ENCODE peak calls at places on chromosomes 6 and 20, in nine cellular contexts. V is brain microvascular endothelial cell, T is Karpas-422, J is fibroblast of lung, E is tibial artery, P is heart left ventricle, N is stomach, F is dorsolateral prefrontal cortex, S is GM06990. H is an unnamed sample. For H3K27me3, the result is how much of the 10 kb centered on the place peaks cover.

GRCh38 chr6:108074057-108074358 is 533 bp downstream of the OSTM1 start:
- DNase-seq in V (no peak), T (no peak), J (no peak), E (no peak), P (no peak), N (no peak), F (no peak), S (no peak), H (no peak)

GRCh38 chr6:22146581-22147468 is 150.0 kb downstream of the PRL start:
- DNase-seq in V (no peak), T (no peak), J (peak), E (no peak), P (peak), N (no peak), F (peak), S (no peak), H (no peak)

GRCh38 chr20:45994761-45995160 is 13.9 kb upstream of the MMP9 start:
- DNase-seq in V (no peak), T (no peak), J (no peak), E (no peak), P (no peak), N (no peak), F (no peak), S (no peak), H (no peak)

GRCh38 chr20:13059398-13060136 is 50.8 kb downstream of the SPTLC3 start:
- DNase-seq in V (no peak), T (no peak), J (no peak), E (no peak), P (no peak), N (no peak), F (no peak), S (no peak), H (no peak)

GRCh38 chr6:21836292-21836691 is 242.7 kb downstream of the SOX4 start:
- DNase-seq in V (no peak), T (no peak), J (no peak), E (no peak), P (no peak), N (no peak), F (no peak), S (no peak), H (no peak)

GRCh38 chr6:150336299-150336698 is 32.5 kb upstream of the IYD start:
- DNase-seq in V (peak), T (no peak), J (peak), E (no peak), P (no peak), N (no peak), F (no peak), S (no peak), H (no peak)

GRCh38 chr6:138569970-138570715 is 70.8 kb upstream of the NHSL1 start:
- DNase-seq in V (no peak), T (no peak), J (peak), E (no peak), P (no peak), N (no peak), F (no peak), S (no peak), H (no peak)

GRCh38 chr6:150666071-150666470 is 66.4 kb downstream of the PLEKHG1 start:
- DNase-seq in V (no peak), T (no peak), J (peak), E (peak), P (no peak), N (no peak), F (no peak), S (no peak), H (no peak)

GRCh38 chr6:105374010-105374420 is 28.9 kb downstream of the PREP start:
- DNase-seq in V (peak), T (no peak), J (peak), E (no peak), P (no peak), N (peak), F (no peak), S (no peak), H (no peak)

GRCh38 chr20:13717631-13718044 is 67.1 kb downstream of the ESF1 start:
- DNase-seq in V (no peak), T (no peak), J (no peak), E (no peak), P (no peak), N (no peak), F (no peak), S (peak), H (no peak)

GRCh38 chr6:15063253-15063853 is 182.5 kb upstream of the JARID2 start:
- DNase-seq in V (peak), T (peak), J (peak), E (peak), P (peak), N (no peak), F (no peak), S (no peak), H (peak)

GRCh38 chr20:47727170-47727880 is 58.0 kb downstream of the SULF2 start:
- DNase-seq in V (no peak), T (peak), J (no peak), E (peak), P (peak), N (peak), F (peak), S (peak), H (peak)

GRCh38 chr6:10957414-10957886 is 70.6 kb downstream of the SYCP2L start:
- DNase-seq in V (no peak), T (no peak), J (no peak), E (no peak), P (no peak), N (no peak), F (no peak), S (no peak), H (no peak)

GRCh38 chr6:132950556-132950955 is 136.2 kb downstream of the RPS12 start:
- DNase-seq in V (no peak), T (no peak), J (no peak), E (no peak), P (no peak), N (no peak), F (no peak), S (no peak), H (no peak)

GRCh38 chr20:32845786-32846185 is 12.9 kb upstream of the EFCAB8 start:
- DNase-seq in V (no peak), T (no peak), J (no peak), E (no peak), P (no peak), N (no peak), F (no peak), S (no peak), H (no peak)

GRCh38 chr20:34472246-34472925 is 43.8 kb upstream of the DYNLRB1 start:
- DNase-seq in V (peak), T (no peak), J (peak), E (no peak), P (no peak), N (no peak), F (no peak), S (no peak), H (no peak)

GRCh38 chr20:55172310-55173002 is 697.1 kb downstream of the DOK5 start:
- DNase-seq in V (no peak), T (no peak), J (no peak), E (no peak), P (no peak), N (no peak), F (no peak), S (no peak), H (no peak)

GRCh38 chr6:155660243-155660977 is 204.8 kb upstream of the NOX3 start:
- DNase-seq in V (no peak), T (no peak), J (no peak), E (no peak), P (no peak), N (peak), F (no peak), S (no peak), H (no peak)

GRCh38 chr6:132995009-132995408 is 180.6 kb downstream of the RPS12 start:
- DNase-seq in V (no peak), T (no peak), J (no peak), E (no peak), P (no peak), N (no peak), F (no peak), S (no peak), H (no peak)

GRCh38 chr6:39821014-39821738 is 29.0 kb downstream of the DAAM2 start:
- DNase-seq in V (no peak), T (no peak), J (no peak), E (no peak), P (no peak), N (no peak), F (no peak), S (no peak), H (no peak)

GRCh38 chr20:24465730-24466129 is 3.7 kb upstream of the SYNDIG1 start:
- DNase-seq in V (no peak), T (no peak), J (peak), E (peak), P (no peak), N (no peak), F (peak), S (no peak), H (peak)

GRCh38 chr20:2817891-2818595 is 1.9 kb downstream of the TMEM239 start:
- DNase-seq in V (no peak), T (no peak), J (no peak), E (no peak), P (no peak), N (no peak), F (no peak), S (no peak), H (peak)

GRCh38 chr20:22682381-22682780 is 98.0 kb upstream of the FOXA2 start:
- DNase-seq in V (no peak), T (no peak), J (no peak), E (no peak), P (no peak), N (no peak), F (no peak), S (no peak), H (no peak)

GRCh38 chr20:21159658-21160380 is 33.9 kb downstream of the KIZ start:
- DNase-seq in V (no peak), T (no peak), J (no peak), E (no peak), P (no peak), N (no peak), F (no peak), S (no peak), H (no peak)

GRCh38 chr6:47180633-47181032 is 129.1 kb downstream of the TNFRSF21 start:
- DNase-seq in V (peak), T (no peak), J (peak), E (no peak), P (no peak), N (no peak), F (no peak), S (no peak), H (no peak)

GRCh38 chr20:62369508-62370114 is 2.5 kb upstream of the LAMA5 start:
- DNase-seq in V (no peak), T (no peak), J (no peak), E (no peak), P (peak), N (no peak), F (no peak), S (no peak), H (no peak)

GRCh38 chr20:49819702-49820101 is 7.1 kb downstream of the SLC9A8 start:
- DNase-seq in V (no peak), T (no peak), J (no peak), E (no peak), P (no peak), N (no peak), F (no peak), S (no peak), H (no peak)
- H3K27me3 ChIP-seq in V (under half), T (under half), J (under half), E (under half), P (under half), N (under half), F (under half), S (under half), H (under half)

GRCh38 chr20:19207541-19207940 is 4.9 kb upstream of the SLC24A3 start:
- DNase-seq in V (no peak), T (no peak), J (no peak), E (no peak), P (no peak), N (no peak), F (no peak), S (no peak), H (no peak)

GRCh38 chr20:19211252-19211651 is 1.2 kb upstream of the SLC24A3 start:
- DNase-seq in V (no peak), T (no peak), J (no peak), E (no peak), P (no peak), N (no peak), F (no peak), S (no peak), H (no peak)

GRCh38 chr20:19212524-19213502 is at the start of gene SLC24A3:
- DNase-seq in V (no peak), T (peak), J (peak), E (peak), P (peak), N (peak), F (peak), S (peak), H (peak)

GRCh38 chr20:19211661-19212523 is 550 bp upstream of the SLC24A3 start:
- DNase-seq in V (no peak), T (no peak), J (peak), E (no peak), P (peak), N (peak), F (peak), S (peak), H (no peak)

GRCh38 chr20:19210426-19211155 is 1.9 kb upstream of the SLC24A3 start:
- DNase-seq in V (no peak), T (no peak), J (no peak), E (no peak), P (no peak), N (no peak), F (no peak), S (no peak), H (no peak)
- H3K27me3 ChIP-seq in V (under half), T (under half), J (under half), E (under half), P (under half), N (under half), F (under half), S (under half), H (half or more)

GRCh38 chr6:144064402-144064830 is 31.0 kb downstream of the SF3B5 start:
- DNase-seq in V (no peak), T (peak), J (no peak), E (peak), P (peak), N (peak), F (no peak), S (peak), H (peak)
- H3K27me3 ChIP-seq in V (under half), T (under half), J (half or more), E (under half), P (under half), N (under half), F (under half), S (under half), H (half or more)

DNA sequence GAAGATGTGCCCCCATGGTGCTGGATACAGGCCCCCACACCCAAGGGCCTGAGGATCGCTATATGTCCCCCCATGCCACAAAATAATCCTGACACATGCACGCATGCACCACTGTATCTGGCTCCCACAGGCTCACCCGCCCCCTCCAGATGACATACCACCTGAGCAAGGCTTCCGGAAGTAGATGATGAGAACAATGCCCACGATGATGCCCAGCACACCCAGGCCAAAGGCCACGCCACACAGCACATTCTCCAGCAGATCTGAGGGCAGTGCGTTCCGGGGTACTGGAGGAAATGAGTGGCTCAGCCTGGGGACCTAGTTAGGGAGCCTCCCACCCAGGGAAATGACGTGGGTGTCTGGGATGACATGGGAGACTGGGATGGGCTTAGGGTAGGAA is 3.8 kb downstream of the HLA-DMA start:
- DNase-seq in V (no peak), T (peak), J (no peak), E (no peak), P (no peak), N (no peak), F (no peak), S (no peak), H (no peak)
- H3K27me3 ChIP-seq in V (under half), T (under half), J (under half), E (under half), P (under half), N (under half), F (under half), S (under half), H (under half)

DNA sequence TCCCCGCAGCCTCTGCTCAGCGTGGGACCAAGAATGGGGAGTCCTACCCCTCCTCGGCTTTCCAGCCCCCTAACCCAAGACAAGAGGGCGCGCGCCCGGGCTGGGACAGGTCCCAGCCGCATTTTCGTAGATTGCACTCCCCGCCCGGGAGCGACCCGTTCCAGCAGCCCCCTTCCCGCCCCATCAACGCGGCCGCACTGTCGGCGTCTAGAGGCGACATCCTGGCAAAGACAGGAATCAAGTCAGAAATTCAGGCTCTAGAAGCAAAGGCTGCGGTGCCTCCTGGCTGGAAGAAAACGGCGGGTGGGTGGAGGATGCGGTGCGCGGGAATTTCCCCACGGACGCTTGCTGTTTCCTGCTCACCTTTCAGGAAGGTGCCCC is 957 bp downstream of the PROKR2 start:
- DNase-seq in V (no peak), T (no peak), J (no peak), E (no peak), P (no peak), N (no peak), F (no peak), S (no peak), H (no peak)
- H3K27me3 ChIP-seq in V (under half), T (under half), J (under half), E (under half), P (under half), N (under half), F (under half), S (under half), H (half or more)

H was measured in left ventricle myocardium inferior.